ENCODE peak calls at places on chromosome 21, in nine cellular contexts. P is WERI-Rb-1, D is progenitor cell of endocrine pancreas, H is RWPE1, L is AG04449, A is IMR-90, G is mesothelial cell of epicardium, T is endothelial cell, S is PC-3. U is an unnamed sample.

GRCh38 chr21:15953551-15954116 is 223.9 kb downstream of the USP25 start:
- DNase-seq in P (no peak), D (no peak), H (no peak), L (no peak), A (no peak), G (no peak), T (no peak), S (no peak), U (no peak)

GRCh38 chr21:42674351-42674940 is 21.0 kb downstream of the PDE9A start:
- DNase-seq in P (no peak), D (no peak), H (no peak), L (no peak), A (no peak), G (peak; percentile 70), T (peak; percentile 25), S (no peak), U (no peak)

GRCh38 chr21:39384674-39385298 is 35.9 kb upstream of the HMGN1 start:
- DNase-seq in P (no peak), D (no peak), H (no peak), L (no peak), A (peak; percentile 55), G (no peak), T (no peak), S (peak; percentile 55), U (no peak)

GRCh38 chr21:28538987-28539622 is 453.6 kb downstream of the LTN1 start:
- DNase-seq in P (no peak), D (no peak), H (no peak), L (peak; percentile 79), A (peak; percentile 96), G (no peak), T (no peak), S (peak; percentile 96), U (no peak)

GRCh38 chr21:36323032-36323431 is 3.0 kb downstream of the MORC3 start:
- DNase-seq in P (no peak), D (no peak), H (no peak), L (no peak), A (peak; percentile 20), G (no peak), T (no peak), S (peak; percentile 36), U (no peak)

GRCh38 chr21:42526379-42526727 is 12.7 kb downstream of the SLC37A1 start:
- DNase-seq in P (peak; percentile 56), D (no peak), H (no peak), L (no peak), A (no peak), G (no peak), T (no peak), S (no peak), U (no peak)

GRCh38 chr21:28221984-28222383 is 770.7 kb downstream of the LTN1 start:
- DNase-seq in P (no peak), D (no peak), H (no peak), L (no peak), A (no peak), G (no peak), T (no peak), S (no peak), U (no peak)

GRCh38 chr21:36765229-36765628 is 66.3 kb downstream of the SIM2 start:
- DNase-seq in P (no peak), D (no peak), H (no peak), L (no peak), A (peak; percentile 42), G (no peak), T (no peak), S (no peak), U (no peak)

GRCh38 chr21:42466700-42467612 is 29.1 kb downstream of the RSPH1 start:
- DNase-seq in P (peak; percentile 44), D (no peak), H (no peak), L (no peak), A (peak; percentile 7), G (no peak), T (no peak), S (peak; percentile 50), U (no peak)

GRCh38 chr21:38531610-38532009 is 33.3 kb upstream of the ERG start:
- DNase-seq in P (no peak), D (no peak), H (no peak), L (no peak), A (no peak), G (no peak), T (no peak), S (no peak), U (no peak)

GRCh38 chr21:41845310-41846032 is 33.7 kb downstream of the PRDM15 start:
- DNase-seq in P (no peak), D (no peak), H (no peak), L (no peak), A (peak; percentile 16), G (no peak), T (no peak), S (no peak), U (no peak)

GRCh38 chr21:42010507-42011493 is 640 bp upstream of the ZBTB21 start:
- DNase-seq in P (peak; percentile 59), D (peak; percentile 31), H (peak; percentile 12), L (no peak), A (no peak), G (no peak), T (peak; percentile 39), S (peak; percentile 38), U (peak; percentile 83)

GRCh38 chr21:33650929-33651505 is 8.7 kb downstream of the ITSN1 start:
- DNase-seq in P (no peak), D (no peak), H (no peak), L (no peak), A (peak; percentile 55), G (no peak), T (no peak), S (no peak), U (no peak)
- TF ChIP-seq CTCF in P (no peak), D (no peak), H (no peak), L (no peak), A (no peak), G (no peak), T (no peak), S (no peak), U (no peak)

GRCh38 chr21:17512245-17513213 is at the start of gene CXADR:
- DNase-seq in P (peak; percentile 92), D (peak; percentile 94), H (peak; percentile 84), L (no peak), A (no peak), G (peak; percentile 90), T (peak; percentile 72), S (peak; percentile 81), U (no peak)
- TF ChIP-seq CTCF in P (peak; percentile 65), D (peak; percentile 93), H (peak; percentile 55), L (peak; percentile 4), A (peak; percentile 28), G (peak; percentile 69), T (peak; percentile 91), S (peak; percentile 27), U (peak; percentile 55)

GRCh38 chr21:44653656-44654575 is 543 bp downstream of the KRTAP12-4 start:
- DNase-seq in P (no peak), D (no peak), H (no peak), L (no peak), A (no peak), G (peak; percentile 17), T (no peak), S (no peak), U (peak; percentile 80)
- TF ChIP-seq CTCF in P (no peak), D (no peak), H (no peak), L (no peak), A (no peak), G (no peak), T (no peak), S (no peak), U (no peak)

GRCh38 chr21:45541221-45542039 is 810 bp downstream of the SLC19A1 start:
- DNase-seq in P (peak; percentile 76), D (peak; percentile 9), H (peak; percentile 85), L (no peak), A (peak; percentile 33), G (peak; percentile 47), T (peak; percentile 21), S (peak; percentile 74), U (peak; percentile 85)
- TF ChIP-seq CTCF in P (no peak), D (no peak), H (no peak), L (no peak), A (no peak), G (no peak), T (no peak), S (no peak), U (no peak)

GRCh38 chr21:31136891-31137290 is 98.6 kb upstream of the KRTAP19-8 start:
- DNase-seq in P (no peak), D (no peak), H (no peak), L (no peak), A (peak; percentile 74), G (no peak), T (no peak), S (no peak), U (no peak)
- TF ChIP-seq CTCF in P (no peak), D (no peak), H (no peak), L (no peak), A (no peak), G (no peak), T (no peak), S (no peak), U (no peak)

GRCh38 chr21:34330055-34330454 is 33.8 kb upstream of the KCNE2 start:
- DNase-seq in P (peak; percentile 37), D (no peak), H (no peak), L (no peak), A (no peak), G (no peak), T (no peak), S (no peak), U (no peak)
- TF ChIP-seq CTCF in P (peak; percentile 45), D (no peak), H (no peak), L (no peak), A (no peak), G (no peak), T (no peak), S (peak; percentile 37), U (no peak)

DNA sequence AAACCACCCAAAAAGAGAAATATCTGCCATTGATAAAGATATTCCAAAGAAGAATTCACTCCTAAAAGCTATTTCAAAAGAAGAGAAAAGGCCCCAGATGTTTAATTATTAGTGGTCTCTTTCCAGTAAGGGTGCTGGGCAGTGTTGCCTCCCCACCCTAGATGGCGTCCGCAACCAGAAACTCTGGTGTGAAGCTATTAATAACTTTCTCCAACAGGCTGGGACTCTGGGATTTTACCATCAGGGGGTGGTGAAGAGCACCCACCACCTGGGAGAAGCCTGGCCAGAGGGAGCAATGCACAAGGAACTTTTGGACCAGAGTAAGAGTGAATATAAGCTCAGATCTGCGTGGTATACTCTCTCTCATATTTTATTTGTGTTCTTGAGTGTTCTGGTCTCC is 115.4 kb upstream of the TIAM1 start:
- DNase-seq in P (no peak), D (no peak), H (no peak), L (no peak), A (no peak), G (no peak), T (peak; percentile 26), S (no peak), U (no peak)
- TF ChIP-seq CTCF in P (no peak), D (peak; percentile 39), H (no peak), L (no peak), A (no peak), G (no peak), T (peak; percentile 26), S (peak; percentile 25), U (peak; percentile 42)

U was measured in osteocyte.